ENCODE peak calls at places on chromosome 1, in four cellular contexts. V is endothelial cell; A is activated T-cell treated with anti-CD3 and anti-CD28 coated beads, Interleukin-2, amount 50 U/mL, for 24 hours; P is IMR-90. J is an unnamed sample.

GRCh38 chr1:7539772-7540175 is 231.3 kb upstream of the VAMP3 start:
- DNase-seq in A (no peak), P (peak; percentile 40), V (peak; percentile 66), J (peak; percentile 62)

GRCh38 chr1:223355699-223356098 is 8.3 kb downstream of the SUSD4 start:
- DNase-seq in A (no peak), P (no peak), V (no peak), J (no peak)

GRCh38 chr1:203322480-203323179 is 17.3 kb downstream of the BTG2 start:
- DNase-seq in P (no peak), V (peak; percentile 39), A (no peak), J (no peak)

GRCh38 chr1:35558374-35559316 is 1.0 kb downstream of the NCDN start:
- DNase-seq in A (peak; percentile 63), V (no peak), P (no peak), J (peak; percentile 73)

GRCh38 chr1:224922404-224923164 is 6.9 kb upstream of the DNAH14 start:
- DNase-seq in A (no peak), V (peak; percentile 7), P (peak; percentile 39), J (no peak)

GRCh38 chr1:217443845-217444244 is 187.0 kb downstream of the GPATCH2 start:
- DNase-seq in A (no peak), P (no peak), V (no peak), J (no peak)

GRCh38 chr1:26693557-26694184 is 2.1 kb upstream of the ARID1A start:
- DNase-seq in V (no peak), A (no peak), P (no peak), J (peak; percentile 53)

GRCh38 chr1:107547363-107548155 is 406.7 kb downstream of the NTNG1 start:
- DNase-seq in V (no peak), A (no peak), P (no peak), J (no peak)

GRCh38 chr1:226364129-226364899 is 43.6 kb downstream of the PARP1 start:
- DNase-seq in P (peak; percentile 21), A (no peak), V (no peak), J (no peak)

GRCh38 chr1:36352910-36353878 is 29.7 kb upstream of the EVA1B start:
- DNase-seq in V (no peak), P (peak; percentile 79), A (no peak), J (no peak)

J was measured in activated effector memory CD4-positive, alpha-beta T cell treated with anti-CD3 and anti-CD28 coated beads, Interleukin-2, amount 50 U/mL, for 16 hours.